ENCODE peak calls at places on chromosomes 16 and 17, in nine cellular contexts. One of them, this sample, is unnamed.

GRCh38 chr17:77070888-77071279 is 69.9 kb upstream of the SEC14L1 start:
- DNase-seq in NCI-H510A treated with DMSO at 0.1 percent for 48 hours: no peak
- DNase-seq in WERI-Rb-1: no peak
- DNase-seq in ELR: no peak
- DNase-seq in stomach: no peak
- DNase-seq in NCI-H1436: no peak
- DNase-seq in ACHN: no peak
- DNase-seq in fibroblast of gingiva: no peak
- DNase-seq in NCI-H1105: no peak
- DNase-seq in this sample: no peak

GRCh38 chr16:73054131-73054496 is 6.2 kb upstream of the ZFHX3 start:
- DNase-seq in stomach: no peak
- DNase-seq in ACHN: no peak
- DNase-seq in NCI-H1105: no peak
- DNase-seq in fibroblast of gingiva: no peak
- DNase-seq in ELR: peak; percentile 39
- DNase-seq in WERI-Rb-1: no peak
- DNase-seq in NCI-H510A treated with DMSO at 0.1 percent for 48 hours: peak; percentile 69
- DNase-seq in NCI-H1436: no peak
- DNase-seq in this sample: no peak

GRCh38 chr16:31695667-31696066 is 168.0 kb downstream of the AHSP start:
- DNase-seq in fibroblast of gingiva: no peak
- DNase-seq in ACHN: no peak
- DNase-seq in WERI-Rb-1: no peak
- DNase-seq in stomach: no peak
- DNase-seq in NCI-H1436: no peak
- DNase-seq in NCI-H510A treated with DMSO at 0.1 percent for 48 hours: no peak
- DNase-seq in NCI-H1105: no peak
- DNase-seq in ELR: no peak
- DNase-seq in this sample: no peak

GRCh38 chr17:36506249-36506826 is 19.9 kb downstream of the ZNHIT3 start:
- DNase-seq in NCI-H1436: no peak
- DNase-seq in NCI-H1105: no peak
- DNase-seq in stomach: no peak
- DNase-seq in ELR: no peak
- DNase-seq in WERI-Rb-1: no peak
- DNase-seq in fibroblast of gingiva: no peak
- DNase-seq in ACHN: no peak
- DNase-seq in NCI-H510A treated with DMSO at 0.1 percent for 48 hours: no peak
- DNase-seq in this sample: no peak

GRCh38 chr16:48596326-48596725 is 13.7 kb downstream of the N4BP1 start:
- DNase-seq in stomach: no peak
- DNase-seq in WERI-Rb-1: no peak
- DNase-seq in NCI-H510A treated with DMSO at 0.1 percent for 48 hours: no peak
- DNase-seq in NCI-H1436: no peak
- DNase-seq in fibroblast of gingiva: no peak
- DNase-seq in NCI-H1105: no peak
- DNase-seq in ACHN: no peak
- DNase-seq in ELR: no peak
- DNase-seq in this sample: no peak

GRCh38 chr16:14324581-14324980 is 253.5 kb downstream of the MRTFB start:
- DNase-seq in NCI-H510A treated with DMSO at 0.1 percent for 48 hours: no peak
- DNase-seq in NCI-H1105: no peak
- DNase-seq in stomach: no peak
- DNase-seq in NCI-H1436: no peak
- DNase-seq in fibroblast of gingiva: peak; percentile 53
- DNase-seq in ACHN: peak; percentile 78
- DNase-seq in WERI-Rb-1: no peak
- DNase-seq in ELR: peak; percentile 17
- DNase-seq in this sample: no peak

GRCh38 chr17:82127704-82128103 is 29.7 kb upstream of the FASN start:
- DNase-seq in WERI-Rb-1: no peak
- DNase-seq in ELR: no peak
- DNase-seq in NCI-H510A treated with DMSO at 0.1 percent for 48 hours: no peak
- DNase-seq in NCI-H1436: no peak
- DNase-seq in NCI-H1105: no peak
- DNase-seq in stomach: no peak
- DNase-seq in fibroblast of gingiva: no peak
- DNase-seq in ACHN: no peak
- DNase-seq in this sample: no peak

GRCh38 chr16:87166321-87166720 is 150.9 kb downstream of the C16orf95 start:
- DNase-seq in stomach: no peak
- DNase-seq in ELR: no peak
- DNase-seq in WERI-Rb-1: no peak
- DNase-seq in NCI-H1105: no peak
- DNase-seq in fibroblast of gingiva: peak; percentile 35
- DNase-seq in NCI-H1436: no peak
- DNase-seq in NCI-H510A treated with DMSO at 0.1 percent for 48 hours: no peak
- DNase-seq in ACHN: no peak
- DNase-seq in this sample: no peak

GRCh38 chr17:36721560-36722120 is 120.3 kb downstream of the MRM1 start:
- DNase-seq in stomach: no peak
- DNase-seq in fibroblast of gingiva: no peak
- DNase-seq in ELR: no peak
- DNase-seq in NCI-H1105: peak; percentile 16
- DNase-seq in WERI-Rb-1: no peak
- DNase-seq in NCI-H1436: peak; percentile 98
- DNase-seq in NCI-H510A treated with DMSO at 0.1 percent for 48 hours: peak; percentile 48
- DNase-seq in ACHN: no peak
- DNase-seq in this sample: no peak

GRCh38 chr17:57869599-57870282 is 19.9 kb upstream of the MRPS23 start:
- DNase-seq in NCI-H1436: no peak
- DNase-seq in stomach: no peak
- DNase-seq in WERI-Rb-1: peak; percentile 97
- DNase-seq in fibroblast of gingiva: peak; percentile 68
- DNase-seq in NCI-H1105: no peak
- DNase-seq in ACHN: peak; percentile 67
- DNase-seq in NCI-H510A treated with DMSO at 0.1 percent for 48 hours: no peak
- DNase-seq in ELR: peak; percentile 90
- DNase-seq in this sample: peak; percentile 70

GRCh38 chr16:2156025-2156848 is 655 bp downstream of the TRAF7 start:
- DNase-seq in ELR: peak; percentile 78
- DNase-seq in fibroblast of gingiva: peak; percentile 70
- DNase-seq in NCI-H1436: no peak
- DNase-seq in ACHN: peak; percentile 45
- DNase-seq in NCI-H1105: no peak
- DNase-seq in stomach: no peak
- DNase-seq in NCI-H510A treated with DMSO at 0.1 percent for 48 hours: no peak
- DNase-seq in WERI-Rb-1: no peak
- DNase-seq in this sample: no peak

GRCh38 chr17:79294459-79295071 is 219.9 kb downstream of the ENGASE start:
- DNase-seq in ELR: peak; percentile 45
- DNase-seq in WERI-Rb-1: no peak
- DNase-seq in stomach: peak; percentile 57
- DNase-seq in NCI-H1105: no peak
- DNase-seq in NCI-H510A treated with DMSO at 0.1 percent for 48 hours: no peak
- DNase-seq in NCI-H1436: no peak
- DNase-seq in fibroblast of gingiva: no peak
- DNase-seq in ACHN: peak; percentile 78
- DNase-seq in this sample: no peak

GRCh38 chr17:17305282-17305801 is 2.2 kb downstream of the NT5M start:
- DNase-seq in WERI-Rb-1: peak; percentile 58
- DNase-seq in ACHN: no peak
- DNase-seq in fibroblast of gingiva: no peak
- DNase-seq in NCI-H1436: no peak
- DNase-seq in NCI-H1105: no peak
- DNase-seq in ELR: no peak
- DNase-seq in stomach: no peak
- DNase-seq in NCI-H510A treated with DMSO at 0.1 percent for 48 hours: peak; percentile 62
- DNase-seq in this sample: peak; percentile 32

GRCh38 chr17:15236281-15237105 is 28.6 kb downstream of the PMP22 start:
- DNase-seq in NCI-H1436: no peak
- DNase-seq in NCI-H510A treated with DMSO at 0.1 percent for 48 hours: no peak
- DNase-seq in ELR: peak; percentile 30
- DNase-seq in stomach: no peak
- DNase-seq in NCI-H1105: no peak
- DNase-seq in WERI-Rb-1: no peak
- DNase-seq in fibroblast of gingiva: no peak
- DNase-seq in ACHN: no peak
- DNase-seq in this sample: no peak

GRCh38 chr17:37305406-37305905 is 70.3 kb upstream of the C17orf78 start:
- DNase-seq in NCI-H510A treated with DMSO at 0.1 percent for 48 hours: no peak
- DNase-seq in WERI-Rb-1: no peak
- DNase-seq in NCI-H1105: no peak
- DNase-seq in NCI-H1436: no peak
- DNase-seq in ELR: no peak
- DNase-seq in stomach: no peak
- DNase-seq in ACHN: no peak
- DNase-seq in fibroblast of gingiva: no peak
- DNase-seq in this sample: no peak

GRCh38 chr16:79519448-79519847 is 81.1 kb downstream of the MAF start:
- DNase-seq in ELR: no peak
- DNase-seq in NCI-H1436: no peak
- DNase-seq in NCI-H510A treated with DMSO at 0.1 percent for 48 hours: peak; percentile 61
- DNase-seq in fibroblast of gingiva: no peak
- DNase-seq in WERI-Rb-1: no peak
- DNase-seq in stomach: peak; percentile 43
- DNase-seq in ACHN: no peak
- DNase-seq in NCI-H1105: no peak
- DNase-seq in this sample: no peak

GRCh38 chr17:75059369-75060345 is 12.6 kb downstream of the KCTD2 start:
- DNase-seq in NCI-H1105: no peak
- DNase-seq in WERI-Rb-1: peak; percentile 83
- DNase-seq in NCI-H1436: no peak
- DNase-seq in fibroblast of gingiva: peak; percentile 83
- DNase-seq in ACHN: peak; percentile 64
- DNase-seq in NCI-H510A treated with DMSO at 0.1 percent for 48 hours: peak; percentile 73
- DNase-seq in ELR: peak; percentile 60
- DNase-seq in stomach: no peak
- DNase-seq in this sample: peak; percentile 36

GRCh38 chr16:28546626-28547025 is 7.1 kb upstream of the SGF29 start:
- DNase-seq in stomach: no peak
- DNase-seq in ACHN: no peak
- DNase-seq in ELR: no peak
- DNase-seq in NCI-H1105: no peak
- DNase-seq in fibroblast of gingiva: no peak
- DNase-seq in NCI-H1436: no peak
- DNase-seq in WERI-Rb-1: no peak
- DNase-seq in NCI-H510A treated with DMSO at 0.1 percent for 48 hours: no peak
- DNase-seq in this sample: no peak

GRCh38 chr16:23202166-23202565 is 19.6 kb downstream of the SCNN1G start:
- DNase-seq in NCI-H1105: no peak
- DNase-seq in NCI-H510A treated with DMSO at 0.1 percent for 48 hours: no peak
- DNase-seq in ELR: no peak
- DNase-seq in stomach: no peak
- DNase-seq in ACHN: no peak
- DNase-seq in NCI-H1436: no peak
- DNase-seq in fibroblast of gingiva: no peak
- DNase-seq in WERI-Rb-1: no peak
- DNase-seq in this sample: no peak

GRCh38 chr17:28482551-28483199 is 9.2 kb downstream of the SLC13A2 start:
- DNase-seq in ELR: no peak
- DNase-seq in ACHN: no peak
- DNase-seq in WERI-Rb-1: no peak
- DNase-seq in NCI-H1436: no peak
- DNase-seq in stomach: peak; percentile 59
- DNase-seq in NCI-H1105: no peak
- DNase-seq in fibroblast of gingiva: no peak
- DNase-seq in NCI-H510A treated with DMSO at 0.1 percent for 48 hours: no peak
- DNase-seq in this sample: no peak

GRCh38 chr16:71474864-71475263 is 12.8 kb upstream of the ZNF23 start:
- DNase-seq in NCI-H510A treated with DMSO at 0.1 percent for 48 hours: no peak
- DNase-seq in fibroblast of gingiva: peak; percentile 63
- DNase-seq in ELR: peak; percentile 93
- DNase-seq in stomach: no peak
- DNase-seq in NCI-H1436: no peak
- DNase-seq in ACHN: peak; percentile 74
- DNase-seq in WERI-Rb-1: no peak
- DNase-seq in NCI-H1105: no peak
- DNase-seq in this sample: no peak

GRCh38 chr17:55870044-55870443 is 119.2 kb downstream of the PCTP start:
- DNase-seq in ELR: no peak
- DNase-seq in stomach: no peak
- DNase-seq in WERI-Rb-1: no peak
- DNase-seq in NCI-H1105: no peak
- DNase-seq in ACHN: no peak
- DNase-seq in NCI-H510A treated with DMSO at 0.1 percent for 48 hours: no peak
- DNase-seq in NCI-H1436: no peak
- DNase-seq in fibroblast of gingiva: no peak
- DNase-seq in this sample: no peak

GRCh38 chr16:4682616-4683254 is 10.6 kb upstream of the NUDT16L1 start:
- DNase-seq in NCI-H510A treated with DMSO at 0.1 percent for 48 hours: no peak
- DNase-seq in ELR: peak; percentile 30
- DNase-seq in fibroblast of gingiva: no peak
- DNase-seq in ACHN: peak; percentile 27
- DNase-seq in WERI-Rb-1: peak; percentile 86
- DNase-seq in NCI-H1105: no peak
- DNase-seq in NCI-H1436: no peak
- DNase-seq in stomach: peak; percentile 79
- DNase-seq in this sample: peak; percentile 65

GRCh38 chr16:23642246-23642774 is 1.0 kb downstream of the DCTN5 start:
- DNase-seq in NCI-H1436: no peak
- DNase-seq in NCI-H1105: no peak
- DNase-seq in NCI-H510A treated with DMSO at 0.1 percent for 48 hours: no peak
- DNase-seq in fibroblast of gingiva: no peak
- DNase-seq in ACHN: no peak
- DNase-seq in ELR: peak; percentile 5
- DNase-seq in WERI-Rb-1: no peak
- DNase-seq in stomach: no peak
- DNase-seq in this sample: no peak

GRCh38 chr16:20285993-20286499 is 41.3 kb downstream of the GP2 start:
- DNase-seq in NCI-H510A treated with DMSO at 0.1 percent for 48 hours: no peak
- DNase-seq in ACHN: no peak
- DNase-seq in fibroblast of gingiva: no peak
- DNase-seq in ELR: no peak
- DNase-seq in stomach: no peak
- DNase-seq in WERI-Rb-1: no peak
- DNase-seq in NCI-H1436: no peak
- DNase-seq in NCI-H1105: no peak
- DNase-seq in this sample: no peak

GRCh38 chr17:40100419-40100668 is at the start of gene NR1D1:
- DNase-seq in NCI-H1105: no peak
- DNase-seq in fibroblast of gingiva: no peak
- DNase-seq in NCI-H1436: no peak
- DNase-seq in WERI-Rb-1: no peak
- DNase-seq in stomach: no peak
- DNase-seq in ELR: no peak
- DNase-seq in NCI-H510A treated with DMSO at 0.1 percent for 48 hours: no peak
- DNase-seq in ACHN: no peak
- DNase-seq in this sample: no peak

GRCh38 chr16:88697831-88698693 is 8.1 kb downstream of the RNF166 start:
- DNase-seq in stomach: no peak
- DNase-seq in WERI-Rb-1: peak; percentile 30
- DNase-seq in ELR: no peak
- DNase-seq in NCI-H1105: no peak
- DNase-seq in NCI-H510A treated with DMSO at 0.1 percent for 48 hours: no peak
- DNase-seq in NCI-H1436: no peak
- DNase-seq in ACHN: peak; percentile 17
- DNase-seq in fibroblast of gingiva: no peak
- DNase-seq in this sample: no peak

GRCh38 chr16:56828641-56829040 is 36.4 kb upstream of the SLC12A3 start:
- DNase-seq in NCI-H1436: no peak
- DNase-seq in ACHN: no peak
- DNase-seq in stomach: no peak
- DNase-seq in WERI-Rb-1: no peak
- DNase-seq in fibroblast of gingiva: no peak
- DNase-seq in ELR: no peak
- DNase-seq in NCI-H1105: no peak
- DNase-seq in NCI-H510A treated with DMSO at 0.1 percent for 48 hours: no peak
- DNase-seq in this sample: no peak

GRCh38 chr17:10172241-10172741 is 26.1 kb downstream of the GAS7 start:
- DNase-seq in fibroblast of gingiva: no peak
- DNase-seq in WERI-Rb-1: no peak
- DNase-seq in ACHN: no peak
- DNase-seq in NCI-H1436: no peak
- DNase-seq in NCI-H1105: no peak
- DNase-seq in NCI-H510A treated with DMSO at 0.1 percent for 48 hours: no peak
- DNase-seq in stomach: no peak
- DNase-seq in ELR: peak; percentile 50
- DNase-seq in this sample: no peak

GRCh38 chr17:16215965-16216316 is 607 bp upstream of the NCOR1 start:
- DNase-seq in stomach: no peak
- DNase-seq in NCI-H1436: peak; percentile 36
- DNase-seq in fibroblast of gingiva: no peak
- DNase-seq in WERI-Rb-1: no peak
- DNase-seq in ACHN: no peak
- DNase-seq in NCI-H510A treated with DMSO at 0.1 percent for 48 hours: peak; percentile 44
- DNase-seq in NCI-H1105: no peak
- DNase-seq in ELR: no peak
- DNase-seq in this sample: no peak

This sample was measured in posterior cingulate gyrus.